ENCODE peak calls at places on chromosome 16, in four cellular contexts. X is K562, N is HepG2, Z is GM12878. W is an unnamed sample.

GRCh38 chr16:48963901-48964615 is 317.6 kb downstream of the CBLN1 start:
- DNase-seq in X (no peak), N (no peak), Z (no peak), W (no peak)

GRCh38 chr16:75109732-75110243 is 6.8 kb downstream of the LDHD start:
- DNase-seq in X (no peak), N (no peak), Z (no peak), W (no peak)

GRCh38 chr16:72783716-72784320 is 264.1 kb downstream of the ZFHX3 start:
- DNase-seq in X (no peak), N (peak), Z (peak), W (no peak)

GRCh38 chr16:74667215-74667765 is 613 bp upstream of the RFWD3 start:
- DNase-seq in X (peak), N (peak), Z (no peak), W (peak)

GRCh38 chr16:47599512-47599911 is 138.4 kb downstream of the PHKB start:
- DNase-seq in X (no peak), N (no peak), Z (peak), W (no peak)

GRCh38 chr16:88194397-88195020 is 188.2 kb upstream of the ZNF469 start:
- DNase-seq in X (no peak), N (peak), Z (no peak), W (peak)

GRCh38 chr16:19555938-19556778 is 655 bp downstream of the VPS35L start:
- DNase-seq in X (peak), N (no peak), Z (peak), W (peak)

GRCh38 chr16:30694926-30695678 is 3.9 kb upstream of the SRCAP start:
- DNase-seq in X (no peak), N (no peak), Z (no peak), W (no peak)

GRCh38 chr16:79358188-79358587 is 242.3 kb downstream of the MAF start:
- DNase-seq in X (no peak), N (no peak), Z (no peak), W (no peak)

GRCh38 chr16:71769222-71769621 is 39.4 kb downstream of the AP1G1 start:
- DNase-seq in X (no peak), N (no peak), Z (no peak), W (no peak)

GRCh38 chr16:17379121-17379571 is 91.6 kb downstream of the XYLT1 start:
- DNase-seq in X (no peak), N (no peak), Z (no peak), W (peak)

GRCh38 chr16:72677662-72678447 is 370.1 kb downstream of the ZFHX3 start:
- DNase-seq in X (no peak), N (peak), Z (no peak), W (no peak)

GRCh38 chr16:80664226-80664625 is 123.4 kb downstream of the DYNLRB2 start:
- DNase-seq in X (no peak), N (no peak), Z (no peak), W (no peak)

GRCh38 chr16:74291577-74292208 is 4.9 kb upstream of the PSMD7 start:
- DNase-seq in X (no peak), N (no peak), Z (no peak), W (no peak)

GRCh38 chr16:1914084-1914608 is 4.1 kb downstream of the HS3ST6 start:
- DNase-seq in X (no peak), N (no peak), Z (no peak), W (no peak)

GRCh38 chr16:87850009-87851006 is 19.0 kb downstream of the SLC7A5 start:
- DNase-seq in X (peak), N (peak), Z (no peak), W (peak)

GRCh38 chr16:69859105-69859969 is 91.8 kb upstream of the CLEC18A start:
- DNase-seq in X (peak), N (peak), Z (no peak), W (peak)

GRCh38 chr16:14307623-14308356 is 236.7 kb downstream of the MRTFB start:
- DNase-seq in X (no peak), N (no peak), Z (no peak), W (peak)

GRCh38 chr16:81717662-81718189 is 61.4 kb upstream of the PLCG2 start:
- DNase-seq in X (no peak), N (no peak), Z (peak), W (no peak)
- TF ChIP-seq MXI1 in X (no peak), N (no peak), Z (no peak), W (no peak)

DNA sequence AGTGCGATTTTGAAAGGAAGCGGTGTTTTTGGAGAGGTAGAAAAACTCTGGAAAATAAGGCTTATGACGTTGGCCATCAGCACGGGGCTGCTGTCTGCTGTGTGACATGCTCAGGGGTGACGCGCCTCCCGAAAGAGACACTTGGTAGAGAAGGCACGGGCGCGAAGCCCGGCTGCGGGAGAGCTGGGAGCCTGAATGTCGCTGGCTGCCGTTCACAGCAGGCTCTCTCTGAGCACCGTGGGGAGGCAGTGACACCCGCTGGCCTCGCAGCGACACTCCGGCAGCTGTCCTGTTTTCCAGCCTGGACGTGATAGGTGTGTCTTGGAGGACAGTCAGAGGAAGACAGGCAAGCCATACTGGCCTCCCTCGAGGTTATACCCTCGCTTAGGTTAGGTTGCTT is 759.1 kb upstream of the RBFOX1 start:
- DNase-seq in X (no peak), N (peak), Z (no peak), W (peak)
- TF ChIP-seq EP300 in X (no peak), N (no peak), Z (no peak), W (no peak)

GRCh38 chr16:77273-77806 is 685 bp upstream of the MPG start:
- DNase-seq in X (no peak), N (peak), Z (no peak), W (peak)
- TF ChIP-seq RFX5 in X (no peak), N (no peak), Z (no peak), W (no peak)

GRCh38 chr16:82138478-82139285 is 31.3 kb downstream of the MPHOSPH6 start:
- DNase-seq in X (no peak), N (no peak), Z (no peak), W (no peak)

GRCh38 chr16:82135844-82136243 is 34.2 kb downstream of the MPHOSPH6 start:
- DNase-seq in X (no peak), N (peak), Z (no peak), W (no peak)

GRCh38 chr16:82134884-82135283 is 35.1 kb downstream of the MPHOSPH6 start:
- DNase-seq in X (no peak), N (no peak), Z (no peak), W (no peak)

GRCh38 chr16:82137819-82138177 is 32.2 kb downstream of the MPHOSPH6 start:
- DNase-seq in X (no peak), N (no peak), Z (no peak), W (no peak)

DNA sequence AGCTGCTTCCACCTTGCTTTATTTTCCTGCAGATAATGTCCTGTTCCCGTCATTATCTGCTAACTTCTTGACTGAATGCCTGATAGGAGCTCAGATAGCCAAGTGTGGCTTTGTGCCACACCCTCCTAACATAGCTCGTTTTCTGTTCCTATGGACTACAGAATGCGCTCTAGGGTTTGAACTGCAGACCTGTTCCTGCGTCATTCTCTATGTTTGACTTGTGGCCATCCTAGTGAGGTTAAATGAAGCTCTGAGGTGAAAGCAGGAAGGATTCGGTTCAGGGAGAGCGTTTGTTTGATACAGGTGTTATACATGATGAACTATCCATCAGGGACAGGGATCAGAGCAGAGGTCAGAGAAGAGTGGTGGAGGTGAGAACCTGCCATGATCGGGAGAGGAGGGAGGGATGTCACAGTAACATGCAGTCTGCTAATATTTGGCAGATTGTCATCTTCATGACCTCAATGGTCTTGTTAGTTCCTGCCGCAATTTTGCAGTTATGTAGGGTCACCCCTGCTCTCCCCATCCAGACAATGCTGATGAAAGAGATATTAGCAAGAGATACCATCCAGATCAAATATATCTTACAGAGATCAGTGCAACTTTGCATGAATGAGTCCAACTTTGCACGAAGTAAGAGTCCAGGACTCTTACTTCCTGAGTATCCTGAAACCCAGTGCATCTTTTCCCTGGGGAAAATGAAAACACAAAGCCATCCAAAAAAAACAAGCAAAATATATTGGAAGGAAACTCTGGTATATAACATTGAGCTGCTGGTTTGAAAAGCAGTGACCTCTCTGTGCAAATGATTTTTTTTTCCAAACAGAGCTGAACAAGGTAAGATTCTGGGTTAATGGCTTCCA is 32.8 kb downstream of the MPHOSPH6 start:
- DNase-seq in X (no peak), N (no peak), Z (no peak), W (no peak)
- TF ChIP-seq MXI1 in X (no peak), N (no peak), Z (no peak), W (no peak)

DNA sequence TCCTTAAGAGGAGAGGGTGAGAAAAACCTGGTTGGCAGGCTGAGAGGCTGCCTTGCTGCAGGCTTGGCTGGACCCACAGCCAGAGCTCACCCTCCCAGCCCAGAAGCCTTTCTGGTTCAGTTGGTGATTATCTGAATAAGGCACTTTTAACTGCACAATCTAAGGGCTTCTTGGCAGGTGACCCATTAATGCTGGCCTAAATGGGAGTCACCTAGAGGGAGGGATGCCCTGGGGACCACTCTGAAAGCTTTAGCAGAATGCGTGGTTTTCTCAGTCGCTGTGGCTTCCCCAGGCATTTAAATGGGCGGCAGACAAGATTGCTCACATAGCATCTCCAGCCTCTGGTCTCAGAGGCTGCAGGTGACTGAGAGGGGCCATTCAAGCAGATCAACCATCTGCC is 33.2 kb upstream of the SHISA9 start:
- DNase-seq in X (no peak), N (no peak), Z (no peak), W (no peak)
- TF ChIP-seq EP300 in X (no peak), N (no peak), Z (no peak), W (no peak)

GRCh38 chr16:85724126-85724879 is 26.6 kb downstream of the C16orf74 start:
- DNase-seq in X (no peak), N (no peak), Z (no peak), W (no peak)

GRCh38 chr16:85722066-85722465 is 28.8 kb downstream of the C16orf74 start:
- DNase-seq in X (no peak), N (no peak), Z (no peak), W (no peak)

GRCh38 chr16:85722497-85722896 is 28.4 kb downstream of the C16orf74 start:
- DNase-seq in X (no peak), N (no peak), Z (no peak), W (no peak)

GRCh38 chr16:85728879-85729278 is 22.0 kb downstream of the C16orf74 start:
- DNase-seq in X (peak), N (no peak), Z (no peak), W (no peak)

DNA sequence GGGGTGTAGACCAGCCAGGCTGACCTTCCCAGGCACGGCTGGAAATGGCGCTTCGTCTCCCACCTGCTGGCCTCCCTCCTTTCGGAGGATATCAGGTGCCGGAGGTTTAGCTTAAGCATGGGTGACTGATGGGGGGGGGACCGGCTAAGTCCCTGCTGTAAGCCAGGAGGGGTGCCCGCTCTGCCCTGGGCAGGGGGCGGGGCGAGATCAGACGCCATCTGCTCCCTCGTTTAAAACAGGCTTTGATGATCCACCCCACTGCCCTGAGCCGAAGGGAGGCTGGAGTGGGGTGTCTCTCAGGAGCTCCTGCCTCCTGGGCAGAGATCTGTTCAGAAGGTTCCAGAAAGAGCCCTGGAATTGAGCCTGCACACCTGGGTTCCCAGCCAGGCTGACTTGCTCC is 26.0 kb downstream of the C16orf74 start:
- DNase-seq in X (no peak), N (no peak), Z (no peak), W (no peak)
- TF ChIP-seq RFX5 in X (no peak), N (no peak), Z (no peak), W (no peak)

GRCh38 chr16:77951788-77952187 is 70.6 kb upstream of the CLEC3A start:
- DNase-seq in X (peak), N (peak), Z (peak), W (peak)
- TF ChIP-seq MXI1 in X (no peak), N (no peak), Z (no peak), W (no peak)

DNA sequence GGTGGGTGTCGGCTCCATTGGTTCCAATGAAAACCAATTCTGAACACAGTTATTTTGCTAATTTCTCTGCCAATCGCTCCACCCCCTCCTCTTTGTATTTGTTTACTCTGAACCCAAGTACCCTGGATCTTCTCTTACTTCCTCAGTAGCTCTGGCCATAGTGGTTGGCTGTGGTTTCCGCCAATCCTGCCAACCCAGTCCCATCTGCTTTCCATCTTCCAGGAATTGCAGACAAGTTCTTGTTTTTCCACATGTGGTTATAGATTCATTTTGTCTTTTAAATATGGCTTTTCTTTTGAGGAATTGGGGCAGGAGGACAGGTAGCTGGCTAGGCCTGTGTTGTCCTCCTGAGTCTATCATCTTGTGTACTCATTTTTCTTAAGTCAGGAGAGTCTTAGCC is 92.0 kb downstream of the CYLD start:
- DNase-seq in X (no peak), N (no peak), Z (no peak), W (no peak)
- TF ChIP-seq EP300 in X (no peak), N (no peak), Z (no peak), W (no peak)